ENCODE peak calls at places on chromosomes 1 and 21, in nine cellular contexts. One of them, this sample, is unnamed. For H3K36me3, the result is how much of the 10 kb centered on the place peaks cover.

GRCh38 chr1:219159946-219160645 is 13.6 kb upstream of the LYPLAL1 start:
- DNase-seq in CD8-positive, alpha-beta T cell: no peak
- DNase-seq in body of pancreas: no peak
- DNase-seq in endodermal cell: no peak
- DNase-seq in cardiac muscle cell: peak
- DNase-seq in PC-3: peak
- DNase-seq in CD4-positive, alpha-beta memory T cell: no peak
- DNase-seq in prostate gland: no peak
- DNase-seq in tibial nerve: no peak
- DNase-seq in this sample: no peak

GRCh38 chr1:58107943-58108342 is 438.6 kb downstream of the OMA1 start:
- DNase-seq in CD8-positive, alpha-beta T cell: no peak
- DNase-seq in body of pancreas: no peak
- DNase-seq in endodermal cell: no peak
- DNase-seq in cardiac muscle cell: no peak
- DNase-seq in PC-3: no peak
- DNase-seq in CD4-positive, alpha-beta memory T cell: no peak
- DNase-seq in prostate gland: no peak
- DNase-seq in tibial nerve: no peak
- DNase-seq in this sample: no peak

GRCh38 chr1:16117369-16117768 is 38.5 kb downstream of the EPHA2 start:
- DNase-seq in CD8-positive, alpha-beta T cell: no peak
- DNase-seq in body of pancreas: no peak
- DNase-seq in endodermal cell: no peak
- DNase-seq in cardiac muscle cell: peak
- DNase-seq in PC-3: no peak
- DNase-seq in CD4-positive, alpha-beta memory T cell: no peak
- DNase-seq in prostate gland: no peak
- DNase-seq in tibial nerve: no peak
- DNase-seq in this sample: no peak

GRCh38 chr1:181028241-181029014 is 5.4 kb upstream of the MR1 start:
- DNase-seq in CD8-positive, alpha-beta T cell: no peak
- DNase-seq in body of pancreas: no peak
- DNase-seq in endodermal cell: no peak
- DNase-seq in cardiac muscle cell: no peak
- DNase-seq in PC-3: no peak
- DNase-seq in CD4-positive, alpha-beta memory T cell: no peak
- DNase-seq in prostate gland: no peak
- DNase-seq in tibial nerve: no peak
- DNase-seq in this sample: no peak

GRCh38 chr21:29233611-29234540 is 64.8 kb upstream of the BACH1 start:
- DNase-seq in CD8-positive, alpha-beta T cell: no peak
- DNase-seq in body of pancreas: no peak
- DNase-seq in endodermal cell: no peak
- DNase-seq in cardiac muscle cell: no peak
- DNase-seq in PC-3: no peak
- DNase-seq in CD4-positive, alpha-beta memory T cell: no peak
- DNase-seq in prostate gland: no peak
- DNase-seq in tibial nerve: no peak
- DNase-seq in this sample: no peak

GRCh38 chr1:195886000-195886399 is 722.2 kb downstream of the KCNT2 start:
- DNase-seq in CD8-positive, alpha-beta T cell: no peak
- DNase-seq in body of pancreas: no peak
- DNase-seq in endodermal cell: no peak
- DNase-seq in cardiac muscle cell: no peak
- DNase-seq in PC-3: no peak
- DNase-seq in CD4-positive, alpha-beta memory T cell: no peak
- DNase-seq in prostate gland: no peak
- DNase-seq in tibial nerve: no peak
- DNase-seq in this sample: no peak

GRCh38 chr1:17891205-17892110 is 136.3 kb downstream of the ACTL8 start:
- DNase-seq in CD8-positive, alpha-beta T cell: no peak
- DNase-seq in body of pancreas: no peak
- DNase-seq in endodermal cell: peak
- DNase-seq in cardiac muscle cell: no peak
- DNase-seq in PC-3: no peak
- DNase-seq in CD4-positive, alpha-beta memory T cell: no peak
- DNase-seq in prostate gland: no peak
- DNase-seq in tibial nerve: no peak
- DNase-seq in this sample: no peak

GRCh38 chr1:32357619-32358018 is 4.7 kb downstream of the FAM229A start:
- DNase-seq in CD8-positive, alpha-beta T cell: no peak
- DNase-seq in body of pancreas: no peak
- DNase-seq in endodermal cell: no peak
- DNase-seq in cardiac muscle cell: no peak
- DNase-seq in PC-3: no peak
- DNase-seq in CD4-positive, alpha-beta memory T cell: no peak
- DNase-seq in prostate gland: no peak
- DNase-seq in tibial nerve: no peak
- DNase-seq in this sample: no peak

GRCh38 chr1:29576510-29576909 is 340.2 kb downstream of the PTPRU start:
- DNase-seq in CD8-positive, alpha-beta T cell: no peak
- DNase-seq in body of pancreas: no peak
- DNase-seq in endodermal cell: no peak
- DNase-seq in cardiac muscle cell: no peak
- DNase-seq in PC-3: peak
- DNase-seq in CD4-positive, alpha-beta memory T cell: no peak
- DNase-seq in prostate gland: no peak
- DNase-seq in tibial nerve: no peak
- DNase-seq in this sample: no peak

GRCh38 chr21:43665879-43666278 is 6.5 kb downstream of the RRP1B start:
- DNase-seq in CD8-positive, alpha-beta T cell: no peak
- DNase-seq in body of pancreas: no peak
- DNase-seq in endodermal cell: no peak
- DNase-seq in cardiac muscle cell: no peak
- DNase-seq in PC-3: no peak
- DNase-seq in CD4-positive, alpha-beta memory T cell: no peak
- DNase-seq in prostate gland: no peak
- DNase-seq in tibial nerve: no peak
- DNase-seq in this sample: no peak

GRCh38 chr1:116128669-116129068 is 17.5 kb downstream of the MAB21L3 start:
- DNase-seq in CD8-positive, alpha-beta T cell: peak
- DNase-seq in body of pancreas: no peak
- DNase-seq in endodermal cell: no peak
- DNase-seq in cardiac muscle cell: no peak
- DNase-seq in PC-3: no peak
- DNase-seq in CD4-positive, alpha-beta memory T cell: peak
- DNase-seq in prostate gland: no peak
- DNase-seq in tibial nerve: no peak
- DNase-seq in this sample: no peak

GRCh38 chr1:217115404-217116380 is 392.5 kb upstream of the ESRRG start:
- DNase-seq in CD8-positive, alpha-beta T cell: no peak
- DNase-seq in body of pancreas: no peak
- DNase-seq in endodermal cell: no peak
- DNase-seq in cardiac muscle cell: no peak
- DNase-seq in PC-3: no peak
- DNase-seq in CD4-positive, alpha-beta memory T cell: no peak
- DNase-seq in prostate gland: no peak
- DNase-seq in tibial nerve: no peak
- DNase-seq in this sample: no peak

GRCh38 chr1:156994277-156994676 is 51.3 kb downstream of the ARHGEF11 start:
- DNase-seq in CD8-positive, alpha-beta T cell: no peak
- DNase-seq in body of pancreas: no peak
- DNase-seq in endodermal cell: no peak
- DNase-seq in cardiac muscle cell: no peak
- DNase-seq in PC-3: no peak
- DNase-seq in CD4-positive, alpha-beta memory T cell: no peak
- DNase-seq in prostate gland: no peak
- DNase-seq in tibial nerve: no peak
- DNase-seq in this sample: no peak

GRCh38 chr1:152009691-152010090 is 16.0 kb upstream of the S100A10 start:
- DNase-seq in CD8-positive, alpha-beta T cell: no peak
- DNase-seq in body of pancreas: no peak
- DNase-seq in endodermal cell: no peak
- DNase-seq in cardiac muscle cell: no peak
- DNase-seq in PC-3: no peak
- DNase-seq in CD4-positive, alpha-beta memory T cell: no peak
- DNase-seq in prostate gland: no peak
- DNase-seq in tibial nerve: no peak
- DNase-seq in this sample: no peak

GRCh38 chr21:44487831-44488230 is 32.5 kb downstream of the LRRC3 start:
- DNase-seq in CD8-positive, alpha-beta T cell: peak
- DNase-seq in body of pancreas: no peak
- DNase-seq in endodermal cell: peak
- DNase-seq in cardiac muscle cell: no peak
- DNase-seq in PC-3: peak
- DNase-seq in CD4-positive, alpha-beta memory T cell: peak
- DNase-seq in prostate gland: no peak
- DNase-seq in tibial nerve: no peak
- DNase-seq in this sample: no peak

GRCh38 chr1:110675060-110675791 is 486 bp upstream of the KCNA3 start:
- DNase-seq in CD8-positive, alpha-beta T cell: no peak
- DNase-seq in body of pancreas: no peak
- DNase-seq in endodermal cell: peak
- DNase-seq in cardiac muscle cell: no peak
- DNase-seq in PC-3: no peak
- DNase-seq in CD4-positive, alpha-beta memory T cell: no peak
- DNase-seq in prostate gland: no peak
- DNase-seq in tibial nerve: no peak
- DNase-seq in this sample: no peak

GRCh38 chr1:211236633-211237321 is 22.4 kb upstream of the RCOR3 start:
- DNase-seq in CD8-positive, alpha-beta T cell: no peak
- DNase-seq in body of pancreas: no peak
- DNase-seq in endodermal cell: no peak
- DNase-seq in cardiac muscle cell: peak
- DNase-seq in PC-3: peak
- DNase-seq in CD4-positive, alpha-beta memory T cell: no peak
- DNase-seq in prostate gland: no peak
- DNase-seq in tibial nerve: no peak
- DNase-seq in this sample: no peak

GRCh38 chr1:110638062-110638461 is 31.9 kb upstream of the KCNA2 start:
- DNase-seq in CD8-positive, alpha-beta T cell: no peak
- DNase-seq in body of pancreas: no peak
- DNase-seq in endodermal cell: peak
- DNase-seq in cardiac muscle cell: no peak
- DNase-seq in PC-3: no peak
- DNase-seq in CD4-positive, alpha-beta memory T cell: no peak
- DNase-seq in prostate gland: no peak
- DNase-seq in tibial nerve: no peak
- DNase-seq in this sample: no peak

GRCh38 chr1:8142955-8143629 is 117.0 kb upstream of the ERRFI1 start:
- DNase-seq in CD8-positive, alpha-beta T cell: no peak
- DNase-seq in body of pancreas: no peak
- DNase-seq in endodermal cell: no peak
- DNase-seq in cardiac muscle cell: no peak
- DNase-seq in PC-3: no peak
- DNase-seq in CD4-positive, alpha-beta memory T cell: no peak
- DNase-seq in prostate gland: no peak
- DNase-seq in tibial nerve: no peak
- DNase-seq in this sample: peak

GRCh38 chr1:10838541-10838940 is 42.1 kb upstream of the CASZ1 start:
- DNase-seq in CD8-positive, alpha-beta T cell: no peak
- DNase-seq in body of pancreas: no peak
- DNase-seq in endodermal cell: peak
- DNase-seq in cardiac muscle cell: no peak
- DNase-seq in PC-3: no peak
- DNase-seq in CD4-positive, alpha-beta memory T cell: no peak
- DNase-seq in prostate gland: no peak
- DNase-seq in tibial nerve: no peak
- DNase-seq in this sample: no peak

GRCh38 chr1:103435443-103435842 is 90.1 kb upstream of the RNPC3 start:
- DNase-seq in CD8-positive, alpha-beta T cell: no peak
- DNase-seq in body of pancreas: no peak
- DNase-seq in endodermal cell: no peak
- DNase-seq in cardiac muscle cell: no peak
- DNase-seq in PC-3: no peak
- DNase-seq in CD4-positive, alpha-beta memory T cell: no peak
- DNase-seq in prostate gland: no peak
- DNase-seq in tibial nerve: no peak
- DNase-seq in this sample: no peak

GRCh38 chr1:100353073-100353801 is 931 bp downstream of the CDC14A start:
- DNase-seq in CD8-positive, alpha-beta T cell: peak
- DNase-seq in body of pancreas: peak
- DNase-seq in endodermal cell: peak
- DNase-seq in cardiac muscle cell: no peak
- DNase-seq in PC-3: no peak
- DNase-seq in CD4-positive, alpha-beta memory T cell: peak
- DNase-seq in prostate gland: peak
- DNase-seq in tibial nerve: no peak
- DNase-seq in this sample: peak

GRCh38 chr1:118987431-118988185 is 535 bp downstream of the TBX15 start:
- DNase-seq in CD8-positive, alpha-beta T cell: no peak
- DNase-seq in body of pancreas: no peak
- DNase-seq in endodermal cell: peak
- DNase-seq in cardiac muscle cell: no peak
- DNase-seq in PC-3: no peak
- DNase-seq in CD4-positive, alpha-beta memory T cell: no peak
- DNase-seq in prostate gland: no peak
- DNase-seq in tibial nerve: no peak
- DNase-seq in this sample: no peak
- H3K4me3 ChIP-seq in CD8-positive, alpha-beta T cell: no peak
- H3K4me3 ChIP-seq in body of pancreas: peak
- H3K4me3 ChIP-seq in endodermal cell: peak
- H3K4me3 ChIP-seq in cardiac muscle cell: peak
- H3K4me3 ChIP-seq in PC-3: no peak
- H3K4me3 ChIP-seq in CD4-positive, alpha-beta memory T cell: no peak
- H3K4me3 ChIP-seq in prostate gland: peak
- H3K4me3 ChIP-seq in tibial nerve: peak
- H3K4me3 ChIP-seq in this sample: no peak

GRCh38 chr1:2955652-2956051 is 65.6 kb upstream of the ACTRT2 start:
- DNase-seq in CD8-positive, alpha-beta T cell: no peak
- DNase-seq in body of pancreas: no peak
- DNase-seq in endodermal cell: no peak
- DNase-seq in cardiac muscle cell: no peak
- DNase-seq in PC-3: no peak
- DNase-seq in CD4-positive, alpha-beta memory T cell: no peak
- DNase-seq in prostate gland: no peak
- DNase-seq in tibial nerve: no peak
- DNase-seq in this sample: no peak
- H3K36me3 ChIP-seq in CD8-positive, alpha-beta T cell: under half
- H3K36me3 ChIP-seq in body of pancreas: under half
- H3K36me3 ChIP-seq in endodermal cell: under half
- H3K36me3 ChIP-seq in cardiac muscle cell: under half
- H3K36me3 ChIP-seq in PC-3: under half
- H3K36me3 ChIP-seq in CD4-positive, alpha-beta memory T cell: under half
- H3K36me3 ChIP-seq in prostate gland: under half
- H3K36me3 ChIP-seq in tibial nerve: under half
- H3K36me3 ChIP-seq in this sample: under half

GRCh38 chr1:205440121-205440475 is 15.7 kb downstream of the BLACAT1 start:
- DNase-seq in CD8-positive, alpha-beta T cell: no peak
- DNase-seq in body of pancreas: no peak
- DNase-seq in endodermal cell: no peak
- DNase-seq in cardiac muscle cell: no peak
- DNase-seq in PC-3: no peak
- DNase-seq in CD4-positive, alpha-beta memory T cell: no peak
- DNase-seq in prostate gland: no peak
- DNase-seq in tibial nerve: no peak
- DNase-seq in this sample: no peak
- H3K4me3 ChIP-seq in CD8-positive, alpha-beta T cell: no peak
- H3K4me3 ChIP-seq in body of pancreas: no peak
- H3K4me3 ChIP-seq in endodermal cell: no peak
- H3K4me3 ChIP-seq in cardiac muscle cell: no peak
- H3K4me3 ChIP-seq in PC-3: no peak
- H3K4me3 ChIP-seq in CD4-positive, alpha-beta memory T cell: peak
- H3K4me3 ChIP-seq in prostate gland: no peak
- H3K4me3 ChIP-seq in tibial nerve: no peak
- H3K4me3 ChIP-seq in this sample: no peak

DNA sequence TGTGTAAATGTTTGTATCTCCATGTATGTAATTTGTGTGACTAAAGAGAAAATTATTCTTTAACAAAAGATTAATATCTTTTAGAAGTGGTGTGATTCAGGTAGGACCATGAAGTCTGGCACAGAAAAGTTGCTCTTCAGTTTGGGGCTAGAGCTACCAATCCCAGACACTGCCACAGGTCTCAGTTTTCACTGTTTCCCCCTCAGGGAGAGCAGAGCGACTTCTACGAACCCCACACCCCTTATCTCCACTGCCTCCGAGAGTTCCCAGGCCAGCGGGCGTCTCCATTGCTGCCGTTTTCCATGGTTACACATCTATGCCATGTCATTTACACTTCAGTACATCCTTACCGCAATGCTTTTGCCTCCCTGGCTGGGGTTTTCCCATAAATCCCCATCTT is 93.0 kb upstream of the SMYD2 start:
- DNase-seq in CD8-positive, alpha-beta T cell: no peak
- DNase-seq in body of pancreas: no peak
- DNase-seq in endodermal cell: no peak
- DNase-seq in cardiac muscle cell: no peak
- DNase-seq in PC-3: no peak
- DNase-seq in CD4-positive, alpha-beta memory T cell: no peak
- DNase-seq in prostate gland: no peak
- DNase-seq in tibial nerve: no peak
- DNase-seq in this sample: no peak
- H3K36me3 ChIP-seq in CD8-positive, alpha-beta T cell: under half
- H3K36me3 ChIP-seq in body of pancreas: under half
- H3K36me3 ChIP-seq in endodermal cell: under half
- H3K36me3 ChIP-seq in cardiac muscle cell: under half
- H3K36me3 ChIP-seq in PC-3: under half
- H3K36me3 ChIP-seq in CD4-positive, alpha-beta memory T cell: under half
- H3K36me3 ChIP-seq in prostate gland: under half
- H3K36me3 ChIP-seq in tibial nerve: under half
- H3K36me3 ChIP-seq in this sample: under half